ENCODE peak calls at places on chromosomes 2 and 18, in five cellular contexts. N is pons; M is stimulated activated CD4-positive, alpha-beta T cell treated with anti-CD3 and anti-CD28 coated beads, Interleukin-1b, Interleukin-23, amount 100 ng/mL, for 4 hours; P is AG09319; G is neural crest cell. F is an unnamed sample.

GRCh38 chr2:164739966-164740365 is 101.7 kb downstream of the COBLL1 start:
- DNase-seq in N (no peak), M (no peak), P (no peak), G (no peak), F (no peak)

GRCh38 chr2:55718165-55719008 is 24.7 kb upstream of the PNPT1 start:
- DNase-seq in N (peak), M (no peak), P (peak), G (peak), F (peak)

GRCh38 chr2:170314744-170315447 is 136.9 kb downstream of the MYO3B start:
- DNase-seq in N (no peak), M (no peak), P (no peak), G (no peak), F (no peak)

GRCh38 chr18:7987284-7987976 is 420.3 kb downstream of the PTPRM start:
- DNase-seq in N (no peak), M (no peak), P (peak), G (no peak), F (no peak)

GRCh38 chr2:163771596-163771995 is 35.8 kb upstream of the FIGN start:
- DNase-seq in N (no peak), M (no peak), P (no peak), G (no peak), F (no peak)

GRCh38 chr18:74493689-74494088 is 2.5 kb upstream of the CNDP2 start:
- DNase-seq in N (peak), M (no peak), P (no peak), G (no peak), F (no peak)

GRCh38 chr2:102020596-102021170 is 28.9 kb downstream of the IL1R2 start:
- DNase-seq in N (peak), M (peak), P (peak), G (peak), F (no peak)

GRCh38 chr2:96537066-96537733 is 648 bp downstream of the ARID5A start:
- DNase-seq in N (no peak), M (peak), P (no peak), G (peak), F (no peak)

GRCh38 chr2:39008663-39009062 is 112.2 kb downstream of the SOS1 start:
- DNase-seq in N (no peak), M (no peak), P (no peak), G (no peak), F (no peak)

GRCh38 chr18:55152801-55153200 is 193.5 kb upstream of the CCDC68 start:
- DNase-seq in N (no peak), M (no peak), P (no peak), G (no peak), F (no peak)

F was measured in SK-N-MC.